ENCODE peak calls at places on chromosome 3, in five cellular contexts. I is AG04450, Z is A549, T is tibial artery, N is sigmoid colon. J is an unnamed sample.

GRCh38 chr3:172448661-172449467 is 608 bp upstream of the GHSR start:
- DNase-seq in Z (no peak), N (no peak), I (no peak), T (no peak), J (no peak)

GRCh38 chr3:171049831-171050444 is 23.4 kb upstream of the SLC2A2 start:
- DNase-seq in T (no peak), Z (peak), N (no peak), I (no peak), J (no peak)

GRCh38 chr3:32778389-32778788 is 39.4 kb upstream of the TRIM71 start:
- DNase-seq in N (peak), I (no peak), T (no peak), Z (no peak), J (no peak)

GRCh38 chr3:12286927-12287726 is 1.7 kb upstream of the PPARG start:
- DNase-seq in N (no peak), I (no peak), Z (peak), T (no peak), J (no peak)

GRCh38 chr3:105459566-105460290 is 93.0 kb downstream of the ALCAM start:
- DNase-seq in N (no peak), T (no peak), I (no peak), Z (no peak), J (no peak)

GRCh38 chr3:155270485-155271342 is 22.8 kb downstream of the STRIT1 start:
- DNase-seq in N (no peak), Z (no peak), T (no peak), I (no peak), J (no peak)

GRCh38 chr3:147348976-147349375 is 57.4 kb downstream of the ZIC4 start:
- DNase-seq in I (no peak), T (no peak), Z (no peak), N (no peak), J (no peak)

GRCh38 chr3:177830411-177830849 is 633.1 kb upstream of the TBL1XR1 start:
- DNase-seq in I (no peak), Z (no peak), T (no peak), N (peak), J (no peak)

GRCh38 chr3:193831495-193832455 is 238.8 kb downstream of the OPA1 start:
- DNase-seq in Z (no peak), T (no peak), N (no peak), I (no peak), J (no peak)

GRCh38 chr3:123719785-123720531 is 135.1 kb upstream of the HACD2 start:
- DNase-seq in Z (no peak), I (no peak), T (peak), N (peak), J (no peak)

GRCh38 chr3:170475091-170475705 is 56.5 kb downstream of the CLDN11 start:
- DNase-seq in N (no peak), I (peak), T (no peak), Z (no peak), J (no peak)

GRCh38 chr3:72238836-72239235 is 453.9 kb upstream of the PROK2 start:
- DNase-seq in N (no peak), I (no peak), Z (no peak), T (no peak), J (no peak)

GRCh38 chr3:8473990-8474389 is 27.6 kb upstream of the LMCD1 start:
- DNase-seq in N (no peak), Z (no peak), T (no peak), I (no peak), J (no peak)

GRCh38 chr3:126194713-126195305 is 14.4 kb upstream of the ALDH1L1 start:
- DNase-seq in I (no peak), N (no peak), T (no peak), Z (peak), J (no peak)

GRCh38 chr3:127556565-127556964 is 34.0 kb downstream of the TPRA1 start:
- DNase-seq in I (no peak), T (no peak), Z (no peak), N (no peak), J (no peak)

GRCh38 chr3:15108082-15108545 is 9.2 kb upstream of the RBSN start:
- DNase-seq in Z (peak), T (peak), I (peak), N (peak), J (no peak)

GRCh38 chr3:161689699-161690098 is 193.1 kb downstream of the OTOL1 start:
- DNase-seq in Z (no peak), I (no peak), N (no peak), T (no peak), J (no peak)

GRCh38 chr3:104596551-104596950 is 770.2 kb upstream of the ALCAM start:
- DNase-seq in Z (peak), N (no peak), I (peak), T (no peak), J (no peak)

GRCh38 chr3:156812521-156813335 is 13.4 kb upstream of the LEKR1 start:
- DNase-seq in Z (peak), T (no peak), I (no peak), N (no peak), J (no peak)

GRCh38 chr3:32593903-32594525 is 23.4 kb upstream of the DYNC1LI1 start:
- DNase-seq in N (no peak), T (no peak), Z (no peak), I (no peak), J (no peak)

GRCh38 chr3:188900421-188900941 is 271.3 kb upstream of the TPRG1 start:
- DNase-seq in I (no peak), Z (peak), N (no peak), T (no peak), J (no peak)

GRCh38 chr3:28973621-28974020 is 307.2 kb upstream of the RBMS3 start:
- DNase-seq in Z (no peak), N (no peak), I (no peak), T (no peak), J (no peak)

GRCh38 chr3:141825216-141826011 is 51.0 kb upstream of the ATP1B3 start:
- DNase-seq in I (no peak), T (no peak), Z (no peak), N (no peak), J (no peak)

GRCh38 chr3:178454714-178455113 is 81.5 kb upstream of the KCNMB2 start:
- DNase-seq in Z (no peak), T (peak), N (peak), I (no peak), J (no peak)

GRCh38 chr3:62817678-62818077 is 57.5 kb downstream of the CADPS start:
- DNase-seq in Z (no peak), T (no peak), I (no peak), N (no peak), J (no peak)

DNA sequence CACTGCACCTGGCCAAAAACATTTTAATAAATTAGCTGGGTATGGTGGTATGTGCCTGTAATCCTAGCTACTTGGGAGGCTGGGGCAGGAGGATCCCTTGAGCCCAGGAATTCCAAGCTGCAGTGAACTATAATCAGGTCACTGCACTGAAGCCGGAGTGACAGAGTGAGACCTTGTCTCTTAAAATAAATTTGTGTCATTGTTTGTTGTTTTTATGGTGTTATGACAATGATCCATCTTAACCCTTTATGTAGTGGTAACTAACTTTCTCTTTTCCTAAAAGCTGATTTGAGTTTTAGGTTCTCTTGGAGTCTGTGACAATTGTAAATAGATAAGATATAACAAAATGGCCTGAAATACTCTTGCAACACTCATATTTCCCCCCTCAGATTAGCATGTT is 20.7 kb downstream of the FLNB start:
- DNase-seq in T (no peak), I (no peak), N (no peak), Z (no peak), J (no peak)
- H3K4me3 ChIP-seq in T (no peak), I (no peak), N (no peak), Z (no peak), J (no peak)

GRCh38 chr3:30629736-30630135 is 23.3 kb downstream of the TGFBR2 start:
- DNase-seq in T (no peak), N (no peak), Z (no peak), I (no peak), J (no peak)

GRCh38 chr3:30628931-30629590 is 22.7 kb downstream of the TGFBR2 start:
- DNase-seq in I (no peak), T (no peak), N (no peak), Z (peak), J (no peak)

GRCh38 chr3:30630238-30631030 is 24.0 kb downstream of the TGFBR2 start:
- DNase-seq in T (no peak), N (no peak), I (no peak), Z (no peak), J (no peak)

GRCh38 chr3:30626443-30627181 is 20.2 kb downstream of the TGFBR2 start:
- DNase-seq in N (no peak), Z (peak), T (no peak), I (no peak), J (no peak)

GRCh38 chr3:30628188-30628930 is 22.0 kb downstream of the TGFBR2 start:
- DNase-seq in N (no peak), I (no peak), T (no peak), Z (no peak), J (no peak)
- H3K27ac ChIP-seq in N (peak), I (no peak), T (peak), Z (peak), J (no peak)

DNA sequence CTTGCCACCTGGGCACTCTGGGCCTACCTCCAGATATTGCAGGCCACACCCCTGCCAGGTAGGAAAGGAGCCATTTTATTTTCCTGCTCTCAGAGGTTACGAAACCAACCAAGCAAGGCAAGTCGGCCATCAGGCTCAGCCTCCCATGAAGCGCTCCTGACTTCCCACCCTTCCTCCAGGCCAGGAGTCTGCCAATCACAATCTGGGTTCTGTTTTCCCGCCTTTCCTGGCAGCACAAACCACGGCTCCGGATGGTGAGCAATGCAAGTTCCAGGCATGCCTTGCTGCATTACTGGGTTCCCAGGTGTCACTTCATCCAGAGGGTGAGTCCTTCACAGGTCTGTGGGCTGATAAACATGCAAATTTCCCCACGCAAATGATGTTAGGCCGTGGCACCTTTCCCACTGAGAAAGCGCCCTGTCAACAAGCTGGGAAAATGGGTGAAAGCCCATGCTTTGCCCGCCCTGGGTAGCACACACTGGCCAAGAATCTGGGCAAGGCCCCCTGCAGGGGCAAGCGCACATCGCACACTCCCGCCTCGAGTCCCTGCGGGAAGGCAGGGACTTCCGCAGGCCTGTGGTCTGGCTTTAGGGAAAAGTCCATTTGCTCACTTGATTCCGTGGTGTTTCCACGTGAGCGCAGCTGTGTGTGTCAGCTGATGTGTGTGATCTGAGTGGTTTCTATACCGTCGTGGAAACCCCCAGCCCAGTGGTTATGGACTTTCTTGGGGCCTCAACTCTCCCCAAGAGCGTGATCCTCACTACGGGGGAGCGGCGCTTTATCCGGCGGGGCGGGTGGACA is 61.6 kb upstream of the RYK start:
- DNase-seq in T (peak), I (no peak), Z (no peak), N (no peak), J (no peak)
- H3K4me3 ChIP-seq in T (no peak), I (no peak), Z (no peak), N (no peak), J (no peak)

GRCh38 chr3:58237238-58237939 is at the start of gene ABHD6:
- DNase-seq in I (no peak), Z (peak), N (peak), T (peak), J (peak)
- H3K27ac ChIP-seq in I (peak), Z (peak), N (peak), T (peak), J (peak)

GRCh38 chr3:94028093-94028837 is at the start of gene STX19:
- DNase-seq in Z (no peak), T (no peak), N (no peak), I (no peak), J (no peak)
- H3K4me3 ChIP-seq in Z (no peak), T (no peak), N (no peak), I (no peak), J (peak)

DNA sequence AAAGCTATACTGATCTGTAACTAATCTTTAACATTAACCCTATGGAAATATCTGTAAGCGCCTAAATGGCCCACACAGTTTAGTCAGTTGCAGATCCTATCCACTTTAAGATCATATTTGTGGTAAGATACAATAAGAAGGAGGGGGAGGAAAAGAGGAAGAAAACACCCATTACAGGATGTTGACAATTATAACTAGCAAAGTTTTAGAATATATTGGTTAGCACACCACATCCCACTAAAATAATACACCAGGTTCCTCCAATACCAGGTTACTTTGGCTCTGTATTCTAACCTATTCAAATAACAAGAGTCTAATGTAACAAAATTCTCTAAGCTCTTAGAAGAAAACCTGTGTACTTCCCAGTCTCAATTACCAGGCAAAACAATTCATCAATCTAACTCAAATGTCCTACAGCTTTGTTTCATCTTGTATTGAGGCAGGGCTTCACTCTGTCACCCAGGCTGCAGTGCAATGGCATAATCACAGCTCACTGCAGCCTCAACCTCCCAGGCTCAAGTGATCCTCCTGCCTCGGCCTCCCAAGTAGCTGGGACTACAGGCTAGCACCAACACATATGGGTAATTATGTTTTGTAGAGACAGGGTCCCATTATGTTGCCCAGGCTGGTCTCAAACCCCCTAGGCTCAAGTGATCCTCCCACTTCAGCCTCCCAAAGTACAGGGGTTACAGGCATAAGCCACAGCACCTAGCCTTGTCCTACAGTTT is 4.2 kb downstream of the SLC4A7 start:
- DNase-seq in T (no peak), I (no peak), Z (no peak), N (no peak), J (no peak)
- H3K27ac ChIP-seq in T (peak), I (no peak), Z (no peak), N (peak), J (peak)

DNA sequence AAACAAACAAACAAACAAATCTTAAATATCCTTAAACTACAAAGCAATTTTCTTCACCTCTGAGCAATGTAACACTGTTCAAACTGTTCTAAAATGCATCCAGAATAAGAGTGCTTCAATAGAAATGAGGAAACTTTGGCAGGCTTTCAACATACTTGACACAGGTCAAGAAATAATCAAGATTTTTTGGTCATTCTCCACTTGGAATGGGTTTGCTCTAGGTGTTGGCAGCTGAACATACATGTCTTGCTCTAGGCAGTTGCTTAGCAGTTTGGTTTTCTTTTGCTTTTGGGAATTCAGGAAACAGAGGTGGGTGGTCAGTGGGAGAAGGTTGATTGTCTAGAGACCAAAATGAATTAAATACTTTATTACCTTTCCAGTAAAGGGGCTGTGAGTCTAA is 1.4 kb upstream of the LRRC3B start:
- DNase-seq in N (no peak), I (no peak), T (no peak), Z (no peak), J (no peak)
- H3K4me3 ChIP-seq in N (no peak), I (no peak), T (no peak), Z (no peak), J (no peak)